ENCODE peak calls at places on chromosomes 11 and 22, in ten cellular contexts. H is IMR-90, U is heart left ventricle, E is Peyer's patch, N is A549, I is H1, K is stomach, L is tibial nerve, T is K562, V is suprapubic skin. Y is an unnamed sample.

GRCh38 chr11:11265994-11266606 is 87.0 kb downstream of the CSNK2A3 start:
- DNase-seq in L (peak; percentile 17), E (peak; percentile 22), T (peak; percentile 90), N (peak; percentile 39), H (peak; percentile 3), I (peak; percentile 94), K (peak; percentile 56), V (no peak), U (no peak), Y (no peak)

GRCh38 chr22:48980409-48980808 is 847.3 kb downstream of the BRD1 start:
- DNase-seq in H (no peak), K (no peak), L (no peak), T (no peak), V (no peak), E (no peak), N (no peak), U (no peak), I (no peak), Y (peak; percentile 87)

GRCh38 chr11:124762624-124763155 is 600 bp upstream of the ESAM start:
- DNase-seq in U (no peak), I (no peak), H (no peak), T (peak; percentile 74), V (no peak), E (no peak), K (no peak), L (no peak), N (peak; percentile 14), Y (no peak)

GRCh38 chr11:60363542-60364525 is 14.5 kb upstream of the MS4A7 start:
- DNase-seq in L (peak; percentile 79), K (peak; percentile 71), N (peak; percentile 53), I (peak; percentile 77), U (peak; percentile 29), H (peak; percentile 25), V (no peak), E (peak; percentile 73), T (peak; percentile 50), Y (no peak)

GRCh38 chr11:65429724-65430405 is 7.3 kb downstream of the NEAT1 start:
- DNase-seq in I (no peak), K (peak; percentile 80), V (peak; percentile 85), T (no peak), L (peak; percentile 57), U (no peak), N (peak; percentile 85), H (peak; percentile 80), E (peak; percentile 73), Y (no peak)

GRCh38 chr22:26671317-26672059 is 14.1 kb downstream of the MIAT start:
- DNase-seq in N (no peak), U (no peak), T (no peak), E (peak; percentile 84), V (peak; percentile 81), K (peak; percentile 37), I (no peak), L (peak; percentile 18), H (no peak), Y (no peak)

GRCh38 chr11:83070044-83070877 is 1.4 kb downstream of the RAB30 start:
- DNase-seq in V (no peak), H (peak; percentile 60), E (no peak), N (peak; percentile 45), T (no peak), U (no peak), I (no peak), L (no peak), K (no peak), Y (no peak)

GRCh38 chr22:39290724-39291161 is 28.7 kb downstream of the RPL3 start:
- DNase-seq in V (no peak), N (peak; percentile 77), K (peak; percentile 63), E (no peak), U (peak; percentile 85), H (peak; percentile 71), L (peak; percentile 66), T (no peak), I (no peak), Y (no peak)

GRCh38 chr11:128735935-128736610 is 42.2 kb downstream of the FLI1 start:
- DNase-seq in V (no peak), I (no peak), N (no peak), T (no peak), U (no peak), H (no peak), K (no peak), E (no peak), L (no peak), Y (no peak)

GRCh38 chr11:128732471-128733277 is 38.8 kb downstream of the FLI1 start:
- DNase-seq in L (no peak), N (no peak), I (no peak), K (no peak), U (no peak), T (no peak), H (no peak), E (no peak), V (no peak), Y (no peak)

GRCh38 chr11:128734439-128735224 is 40.8 kb downstream of the FLI1 start:
- DNase-seq in N (no peak), K (peak; percentile 50), E (peak; percentile 86), T (no peak), L (peak; percentile 19), H (no peak), U (peak; percentile 43), I (no peak), V (no peak), Y (no peak)

GRCh38 chr11:128731041-128731663 is 37.3 kb downstream of the FLI1 start:
- DNase-seq in H (no peak), K (no peak), L (no peak), N (no peak), E (peak; percentile 70), I (no peak), V (no peak), U (no peak), T (no peak), Y (no peak)

DNA sequence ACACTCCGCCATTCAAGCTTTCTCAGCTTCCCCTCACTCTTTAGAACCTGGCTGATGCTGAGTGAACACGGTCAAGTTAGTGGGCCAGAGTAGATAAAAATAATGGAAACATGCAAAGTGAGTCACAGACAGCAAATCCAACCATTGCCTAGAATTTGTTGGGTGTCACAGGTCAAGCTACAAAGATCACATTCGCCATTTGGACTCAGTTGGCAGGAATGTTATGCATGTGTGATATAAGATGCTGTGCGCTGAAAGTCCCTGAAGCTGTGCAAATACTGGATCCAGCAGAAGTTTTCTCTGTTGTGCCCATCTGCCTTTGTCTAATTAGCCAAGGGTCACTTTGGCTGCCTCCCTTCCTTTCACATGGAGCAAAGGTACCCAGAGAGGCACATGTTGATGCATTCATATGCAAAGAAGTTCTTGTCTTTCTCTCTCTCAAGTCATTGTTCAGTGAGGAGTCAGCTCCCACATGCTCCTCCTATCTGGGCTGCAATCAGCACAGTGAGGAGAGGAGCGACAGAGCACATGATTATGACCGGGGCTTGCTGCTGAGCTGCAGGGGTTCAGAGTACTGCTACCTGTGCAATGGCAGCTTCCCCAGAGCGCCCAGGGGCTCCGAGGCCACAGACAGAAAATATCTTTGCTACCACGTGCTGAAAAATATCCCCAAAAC is 39.7 kb downstream of the FLI1 start:
- DNase-seq in E (peak; percentile 61), N (no peak), I (peak; percentile 66), T (no peak), K (no peak), H (peak; percentile 66), V (no peak), U (no peak), L (no peak), Y (no peak)
- TF ChIP-seq POLR2A in E (no peak), N (no peak), I (peak; percentile 58), T (no peak), K (no peak), H (no peak), V (no peak), U (no peak), L (no peak), Y (no peak)

DNA sequence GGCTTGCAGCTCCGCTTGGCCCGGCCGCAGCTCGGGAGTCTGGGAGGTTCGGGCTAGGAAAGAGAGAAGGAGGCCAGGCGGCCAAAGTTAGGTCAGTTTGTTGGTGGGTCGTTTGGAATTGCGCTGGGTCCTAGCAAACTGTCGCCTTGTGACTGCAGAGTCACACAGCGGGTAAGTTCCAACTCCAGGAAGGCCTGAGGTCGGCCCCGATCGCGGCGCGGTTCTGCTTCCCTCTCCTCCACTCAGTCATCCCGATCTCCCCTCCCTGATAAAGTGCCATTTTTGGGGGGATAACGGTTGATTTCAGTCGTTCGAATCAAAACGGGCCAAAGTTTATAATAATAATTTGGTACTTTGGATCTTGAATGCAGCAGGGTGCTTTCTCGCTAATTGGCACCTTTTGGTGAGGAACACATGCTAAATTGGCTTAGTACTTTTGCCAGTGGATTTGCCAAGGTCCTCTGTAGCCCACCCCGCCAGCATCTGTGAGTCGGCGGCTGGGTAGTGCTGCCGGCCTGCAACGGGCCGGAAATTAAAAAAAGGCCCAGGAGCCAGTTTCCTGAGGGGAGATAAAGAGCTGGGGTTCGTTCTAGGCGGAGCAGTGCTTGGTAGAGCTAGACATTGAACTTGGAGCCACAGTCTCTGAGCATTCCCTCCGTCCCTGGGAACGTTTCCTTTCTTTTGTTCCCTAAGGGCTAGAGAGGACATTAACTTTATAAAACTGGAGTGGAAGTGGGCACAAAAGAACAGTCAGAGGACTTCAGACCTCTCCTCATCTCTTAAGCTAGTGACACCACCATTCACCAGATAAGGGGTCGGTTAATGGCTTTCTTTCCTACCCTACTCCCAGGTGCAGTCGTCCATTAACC is 927 bp downstream of the UBE2L3 start:
- DNase-seq in T (peak; percentile 72), E (no peak), U (no peak), N (peak; percentile 19), L (no peak), I (no peak), K (no peak), V (no peak), H (peak; percentile 24), Y (no peak)
- H3K4me1 ChIP-seq in T (peaks cover 47% of the 10 kb centered on the region), E (no peaks in the 10 kb centered on the region), U (peaks cover 29% of the 10 kb centered on the region), N (peaks cover 42% of the 10 kb centered on the region), L (peaks cover 48% of the 10 kb centered on the region), I (peaks cover 7% of the 10 kb centered on the region), K (peaks cover 56% of the 10 kb centered on the region), V (peaks cover 49% of the 10 kb centered on the region), H (peaks cover 9% of the 10 kb centered on the region), Y (peaks cover 52% of the 10 kb centered on the region)

GRCh38 chr11:63974259-63975143 is at the start of gene COX8A:
- DNase-seq in E (peak; percentile 96), K (peak; percentile 98), V (peak; percentile 99), I (peak; percentile 91), U (peak; percentile 98), N (peak; percentile 100), T (peak; percentile 95), H (peak; percentile 100), L (peak; percentile 99), Y (peak; percentile 99)
- TF ChIP-seq CTCF in E (peak; percentile 9), K (no peak), V (no peak), I (no peak), U (peak; percentile 39), N (no peak), T (no peak), H (peak; percentile 14), L (peak; percentile 7), Y (no peak)

DNA sequence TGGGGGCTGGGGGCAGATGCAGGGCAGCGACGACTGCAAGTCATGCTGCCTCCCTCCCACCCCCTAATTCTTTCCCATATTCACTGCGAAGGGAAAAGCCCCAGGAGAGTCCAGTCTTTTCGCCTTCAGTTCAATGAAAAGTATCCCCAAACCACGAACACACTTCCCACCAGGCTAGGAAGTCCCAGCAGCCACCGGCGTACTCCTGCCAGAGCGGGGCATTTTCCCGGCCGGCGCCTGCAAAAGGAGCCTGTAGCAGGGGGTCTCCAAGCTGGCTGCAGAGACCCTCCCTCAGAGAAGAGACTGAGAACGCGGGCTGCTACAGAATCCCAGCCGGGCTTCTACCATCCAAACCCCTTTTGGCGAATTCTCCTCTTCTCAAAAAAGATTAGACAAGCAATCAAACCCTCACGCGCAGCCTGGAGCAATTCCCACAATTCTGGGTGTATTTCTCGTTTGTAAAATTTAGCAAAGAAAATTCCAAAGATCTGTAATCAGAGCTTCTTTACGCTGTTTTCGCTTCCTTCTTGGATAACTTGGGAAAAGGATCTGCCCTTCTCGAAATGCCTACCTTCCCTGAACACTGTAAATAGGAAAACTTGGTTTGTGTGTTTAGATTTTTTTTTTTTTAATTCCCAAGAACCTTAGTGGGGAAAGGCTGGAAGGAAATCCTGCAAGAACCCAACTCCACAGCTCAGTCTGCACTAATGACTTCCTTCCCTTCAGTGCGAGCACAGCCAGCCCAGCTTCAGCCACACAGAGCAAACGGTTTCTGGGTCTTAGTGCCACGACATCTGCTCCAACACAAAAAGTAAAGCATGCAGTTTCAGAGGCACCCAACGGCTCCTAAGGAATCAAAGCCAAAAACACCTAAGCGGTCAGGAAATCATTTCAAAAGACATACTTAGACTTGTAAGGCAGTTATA is 236.4 kb downstream of the TTC28 start:
- DNase-seq in I (peak; percentile 54), L (peak; percentile 67), K (peak; percentile 62), U (peak; percentile 76), N (no peak), E (no peak), T (peak; percentile 5), H (peak; percentile 76), V (peak; percentile 83), Y (no peak)
- TF ChIP-seq POLR2A in I (peak; percentile 62), L (no peak), K (peak; percentile 50), U (no peak), N (no peak), E (peak; percentile 41), T (no peak), H (no peak), V (no peak), Y (no peak)